ENCODE peak calls at places on chromosomes 1 and 21, in eight cellular contexts. G is M059J; P is fibroblast of the conjunctiva; I is HTR-8/SVneo; B is NCI-H524; O is SJSA1; J is AG08396; S is naive thymus-derived CD4-positive, alpha-beta T cell. Y is an unnamed sample.

GRCh38 chr1:188043536-188044245 is 1214.9 kb downstream of the PLA2G4A start:
- DNase-seq in B (no peak), S (no peak), P (no peak), J (no peak), G (no peak), I (no peak), O (no peak), Y (no peak)

GRCh38 chr1:197683280-197683679 is 92.0 kb downstream of the DENND1B start:
- DNase-seq in G (no peak), P (no peak), I (no peak), J (no peak), O (no peak), B (no peak), S (no peak), Y (no peak)

GRCh38 chr1:50929376-50929958 is 30.6 kb downstream of the FAF1 start:
- DNase-seq in O (peak), J (peak), P (peak), S (peak), I (peak), G (peak), B (peak), Y (peak)

GRCh38 chr1:32871364-32872188 is 864 bp upstream of the FNDC5 start:
- DNase-seq in G (peak), P (no peak), O (no peak), B (peak), I (no peak), J (no peak), S (no peak), Y (no peak)

GRCh38 chr1:42646056-42646455 is 12.2 kb upstream of the PPIH start:
- DNase-seq in G (peak), J (no peak), O (no peak), P (no peak), B (no peak), S (no peak), I (no peak), Y (no peak)

GRCh38 chr1:2432519-2432918 is 20.2 kb upstream of the PEX10 start:
- DNase-seq in O (no peak), B (no peak), G (no peak), S (no peak), I (no peak), J (no peak), P (no peak), Y (no peak)

GRCh38 chr21:38531610-38532009 is 33.3 kb upstream of the ERG start:
- DNase-seq in G (no peak), P (peak), I (no peak), B (no peak), J (peak), S (no peak), O (no peak), Y (no peak)

GRCh38 chr1:10724948-10725852 is 71.2 kb downstream of the CASZ1 start:
- DNase-seq in I (no peak), S (no peak), P (peak), J (peak), G (peak), O (no peak), B (peak), Y (no peak)

GRCh38 chr1:40665335-40666171 is at the start of gene RIMS3:
- DNase-seq in I (peak), S (peak), O (peak), B (peak), P (no peak), J (peak), G (peak), Y (peak)

GRCh38 chr1:117821782-117822447 is 107.5 kb downstream of the GDAP2 start:
- DNase-seq in I (no peak), P (peak), G (peak), S (no peak), O (peak), J (peak), B (no peak), Y (peak)

GRCh38 chr1:215595231-215595630 is 28.1 kb downstream of the KCTD3 start:
- DNase-seq in J (no peak), S (no peak), B (no peak), P (no peak), G (peak), O (no peak), I (no peak), Y (peak)

GRCh38 chr1:152906023-152906565 is 2.3 kb upstream of the IVL start:
- DNase-seq in J (peak), P (no peak), I (peak), B (no peak), S (no peak), O (peak), G (peak), Y (peak)

GRCh38 chr21:25097648-25098047 is 509.6 kb downstream of the MRPL39 start:
- DNase-seq in O (no peak), J (no peak), G (no peak), S (no peak), I (no peak), B (no peak), P (no peak), Y (no peak)

GRCh38 chr21:39175154-39175553 is 8.1 kb downstream of the PSMG1 start:
- DNase-seq in O (peak), J (no peak), P (no peak), B (peak), S (peak), G (peak), I (no peak), Y (no peak)

GRCh38 chr1:12475947-12476346 is 142.1 kb downstream of the DHRS3 start:
- DNase-seq in G (peak), I (no peak), P (no peak), O (peak), S (no peak), J (no peak), B (no peak), Y (no peak)

GRCh38 chr1:234607091-234608025 is 2.6 kb downstream of the IRF2BP2 start:
- DNase-seq in P (no peak), G (peak), O (peak), B (peak), I (no peak), J (no peak), S (peak), Y (no peak)

GRCh38 chr1:111604931-111605330 is 14.7 kb upstream of the RAP1A start:
- DNase-seq in G (peak), P (no peak), O (peak), S (no peak), I (peak), B (no peak), J (peak), Y (no peak)

GRCh38 chr1:119318466-119319309 is 49.9 kb upstream of the HAO2 start:
- DNase-seq in G (no peak), P (no peak), B (no peak), S (no peak), J (no peak), O (no peak), I (no peak), Y (no peak)

GRCh38 chr1:192518700-192519099 is 56.9 kb upstream of the RGS1 start:
- DNase-seq in P (no peak), G (no peak), S (no peak), I (no peak), O (no peak), J (no peak), B (no peak), Y (no peak)

GRCh38 chr1:91871994-91872393 is 14.0 kb downstream of the TGFBR3 start:
- DNase-seq in B (peak), P (no peak), G (peak), I (no peak), J (no peak), S (no peak), O (no peak), Y (no peak)

GRCh38 chr1:235646463-235646862 is 3.1 kb downstream of the GNG4 start:
- DNase-seq in S (no peak), P (no peak), G (no peak), I (no peak), O (no peak), B (no peak), J (no peak), Y (no peak)

GRCh38 chr1:9121891-9122409 is 7.0 kb downstream of the GPR157 start:
- DNase-seq in J (no peak), P (no peak), B (no peak), S (peak), G (no peak), O (no peak), I (no peak), Y (no peak)

GRCh38 chr1:10387611-10388386 is 11.1 kb upstream of the PGD start:
- DNase-seq in P (peak), B (no peak), J (peak), G (peak), O (no peak), I (no peak), S (peak), Y (no peak)

GRCh38 chr1:1185101-1185765 is 11.6 kb downstream of the TTLL10 start:
- DNase-seq in O (no peak), S (no peak), B (no peak), P (no peak), J (no peak), I (no peak), G (no peak), Y (no peak)

GRCh38 chr1:93332368-93332767 is 13.3 kb upstream of the DR1 start:
- DNase-seq in B (no peak), S (no peak), P (no peak), I (no peak), O (no peak), J (no peak), G (no peak), Y (no peak)

GRCh38 chr1:202274611-202275010 is 67.1 kb downstream of the UBE2T start:
- DNase-seq in B (no peak), G (peak), J (peak), I (no peak), O (peak), S (peak), P (no peak), Y (peak)

GRCh38 chr1:9671377-9672140 is 20.0 kb downstream of the PIK3CD start:
- DNase-seq in B (no peak), G (peak), P (no peak), S (no peak), J (peak), O (peak), I (peak), Y (peak)

GRCh38 chr21:46295177-46295711 is 9.1 kb downstream of the YBEY start:
- DNase-seq in P (peak), J (no peak), O (peak), S (no peak), G (peak), I (no peak), B (no peak), Y (no peak)

GRCh38 chr1:99279525-99279924 is 15.2 kb downstream of the PLPPR4 start:
- DNase-seq in I (no peak), G (no peak), P (no peak), J (no peak), B (peak), S (no peak), O (no peak), Y (no peak)

GRCh38 chr1:240004086-240004749 is 87.5 kb upstream of the FMN2 start:
- DNase-seq in P (no peak), G (peak), I (peak), O (no peak), J (peak), S (no peak), B (peak), Y (no peak)

GRCh38 chr1:151990058-151990855 is 3.4 kb downstream of the S100A10 start:
- DNase-seq in S (no peak), G (no peak), P (no peak), J (no peak), B (no peak), I (no peak), O (no peak), Y (no peak)

GRCh38 chr1:206905295-206906164 is 8.3 kb downstream of the IL24 start:
- DNase-seq in J (peak), S (peak), O (peak), G (peak), B (no peak), P (peak), I (peak), Y (peak)

GRCh38 chr1:109199710-109200109 is 14.0 kb upstream of the SARS1 start:
- DNase-seq in S (peak), G (no peak), O (no peak), J (no peak), P (no peak), B (no peak), I (no peak), Y (no peak)

GRCh38 chr1:15525043-15525958 is 1.3 kb upstream of the CASP9 start:
- DNase-seq in J (no peak), G (peak), I (peak), P (no peak), S (no peak), O (peak), B (peak), Y (peak)

GRCh38 chr1:43786201-43786958 is 79.0 kb downstream of the ST3GAL3 start:
- DNase-seq in O (peak), B (no peak), I (no peak), S (no peak), G (no peak), P (no peak), J (no peak), Y (no peak)

GRCh38 chr21:34037446-34037845 is 35.9 kb upstream of the MRPS6 start:
- DNase-seq in S (no peak), B (no peak), J (peak), P (no peak), G (peak), O (peak), I (peak), Y (no peak)

GRCh38 chr21:29613021-29613420 is 314.3 kb downstream of the BACH1 start:
- DNase-seq in B (no peak), J (no peak), S (no peak), I (no peak), P (no peak), G (no peak), O (no peak), Y (no peak)

GRCh38 chr1:15172405-15173259 is 19.1 kb downstream of the TMEM51 start:
- DNase-seq in I (no peak), P (no peak), J (no peak), O (no peak), G (no peak), S (no peak), B (no peak), Y (no peak)

GRCh38 chr21:36320421-36321324 is 676 bp downstream of the MORC3 start:
- DNase-seq in B (peak), I (peak), O (peak), J (peak), G (peak), P (peak), S (no peak), Y (peak)

GRCh38 chr21:35368326-35368725 is 319.2 kb upstream of the RUNX1 start:
- DNase-seq in O (no peak), P (no peak), G (no peak), J (no peak), I (no peak), S (no peak), B (no peak), Y (no peak)

Y was measured in HCT116.